ENCODE peak calls at places on chromosomes 5 and 9, in ten cellular contexts. One of them, this sample, is unnamed. For H3K4me1, the result is how much of the 10 kb centered on the place peaks cover.

GRCh38 chr5:74503-75109 is 17.4 kb upstream of the PLEKHG4B start:
- DNase-seq in spleen: no peak
- DNase-seq in GM23338: no peak
- DNase-seq in HepG2: no peak
- DNase-seq in upper lobe of left lung: no peak
- DNase-seq in breast epithelium: no peak
- DNase-seq in HCT116: no peak
- DNase-seq in transverse colon: no peak
- DNase-seq in stomach: no peak
- DNase-seq in Panc1: no peak
- DNase-seq in this sample: no peak

GRCh38 chr9:112921549-112921948 is 30.9 kb upstream of the SLC46A2 start:
- DNase-seq in GM23338: peak
- DNase-seq in stomach: no peak
- DNase-seq in transverse colon: no peak
- DNase-seq in spleen: no peak
- DNase-seq in HepG2: peak
- DNase-seq in upper lobe of left lung: no peak
- DNase-seq in Panc1: no peak
- DNase-seq in HCT116: peak
- DNase-seq in breast epithelium: no peak
- DNase-seq in this sample: no peak

GRCh38 chr5:79563247-79563590 is 49.0 kb upstream of the TENT2 start:
- DNase-seq in HCT116: no peak
- DNase-seq in Panc1: no peak
- DNase-seq in upper lobe of left lung: no peak
- DNase-seq in GM23338: no peak
- DNase-seq in breast epithelium: no peak
- DNase-seq in stomach: no peak
- DNase-seq in HepG2: no peak
- DNase-seq in spleen: no peak
- DNase-seq in transverse colon: no peak
- DNase-seq in this sample: no peak

GRCh38 chr5:79236364-79236969 is 536 bp downstream of the JMY start:
- DNase-seq in HCT116: no peak
- DNase-seq in breast epithelium: no peak
- DNase-seq in GM23338: peak
- DNase-seq in Panc1: no peak
- DNase-seq in transverse colon: no peak
- DNase-seq in spleen: no peak
- DNase-seq in stomach: no peak
- DNase-seq in HepG2: no peak
- DNase-seq in upper lobe of left lung: no peak
- DNase-seq in this sample: peak

GRCh38 chr5:39449572-39449971 is 24.8 kb upstream of the DAB2 start:
- DNase-seq in breast epithelium: no peak
- DNase-seq in GM23338: no peak
- DNase-seq in upper lobe of left lung: no peak
- DNase-seq in stomach: no peak
- DNase-seq in spleen: no peak
- DNase-seq in HepG2: no peak
- DNase-seq in Panc1: no peak
- DNase-seq in transverse colon: no peak
- DNase-seq in HCT116: no peak
- DNase-seq in this sample: no peak

GRCh38 chr5:56494300-56494704 is 261.2 kb upstream of the ANKRD55 start:
- DNase-seq in Panc1: no peak
- DNase-seq in stomach: no peak
- DNase-seq in spleen: no peak
- DNase-seq in HepG2: no peak
- DNase-seq in HCT116: no peak
- DNase-seq in transverse colon: no peak
- DNase-seq in GM23338: no peak
- DNase-seq in upper lobe of left lung: no peak
- DNase-seq in breast epithelium: no peak
- DNase-seq in this sample: no peak

GRCh38 chr5:179265529-179266290 is 79.6 kb downstream of the ADAMTS2 start:
- DNase-seq in Panc1: no peak
- DNase-seq in breast epithelium: peak
- DNase-seq in upper lobe of left lung: peak
- DNase-seq in transverse colon: peak
- DNase-seq in HCT116: no peak
- DNase-seq in GM23338: peak
- DNase-seq in HepG2: no peak
- DNase-seq in stomach: peak
- DNase-seq in spleen: peak
- DNase-seq in this sample: peak

GRCh38 chr9:5712651-5713360 is 83.9 kb downstream of the RIC1 start:
- DNase-seq in GM23338: no peak
- DNase-seq in spleen: no peak
- DNase-seq in transverse colon: no peak
- DNase-seq in Panc1: no peak
- DNase-seq in stomach: no peak
- DNase-seq in upper lobe of left lung: no peak
- DNase-seq in HepG2: peak
- DNase-seq in breast epithelium: no peak
- DNase-seq in HCT116: no peak
- DNase-seq in this sample: no peak

GRCh38 chr9:81680506-81680905 is 8.8 kb downstream of the TLE1 start:
- DNase-seq in HepG2: no peak
- DNase-seq in transverse colon: no peak
- DNase-seq in Panc1: no peak
- DNase-seq in spleen: no peak
- DNase-seq in breast epithelium: no peak
- DNase-seq in GM23338: no peak
- DNase-seq in HCT116: no peak
- DNase-seq in upper lobe of left lung: no peak
- DNase-seq in stomach: no peak
- DNase-seq in this sample: no peak

GRCh38 chr9:122807271-122807900 is 7.5 kb downstream of the OR1K1 start:
- DNase-seq in spleen: no peak
- DNase-seq in HCT116: no peak
- DNase-seq in transverse colon: no peak
- DNase-seq in Panc1: no peak
- DNase-seq in HepG2: no peak
- DNase-seq in GM23338: no peak
- DNase-seq in breast epithelium: no peak
- DNase-seq in upper lobe of left lung: no peak
- DNase-seq in stomach: no peak
- DNase-seq in this sample: no peak

GRCh38 chr5:72557576-72558336 is 50.5 kb upstream of the ZNF366 start:
- DNase-seq in spleen: no peak
- DNase-seq in stomach: no peak
- DNase-seq in breast epithelium: no peak
- DNase-seq in upper lobe of left lung: no peak
- DNase-seq in Panc1: no peak
- DNase-seq in transverse colon: no peak
- DNase-seq in HepG2: no peak
- DNase-seq in HCT116: no peak
- DNase-seq in GM23338: no peak
- DNase-seq in this sample: no peak

GRCh38 chr9:130054820-130055219 is 1.1 kb downstream of the GPR107 start:
- DNase-seq in spleen: no peak
- DNase-seq in stomach: no peak
- DNase-seq in breast epithelium: no peak
- DNase-seq in HepG2: no peak
- DNase-seq in upper lobe of left lung: no peak
- DNase-seq in transverse colon: no peak
- DNase-seq in Panc1: no peak
- DNase-seq in GM23338: no peak
- DNase-seq in HCT116: no peak
- DNase-seq in this sample: no peak

GRCh38 chr5:140243855-140244254 is 59.0 kb downstream of the PFDN1 start:
- DNase-seq in transverse colon: no peak
- DNase-seq in HCT116: no peak
- DNase-seq in stomach: peak
- DNase-seq in spleen: no peak
- DNase-seq in HepG2: no peak
- DNase-seq in GM23338: no peak
- DNase-seq in Panc1: no peak
- DNase-seq in breast epithelium: no peak
- DNase-seq in upper lobe of left lung: no peak
- DNase-seq in this sample: no peak

GRCh38 chr5:82312373-82312856 is 34.3 kb upstream of the RPS23 start:
- DNase-seq in GM23338: peak
- DNase-seq in stomach: no peak
- DNase-seq in upper lobe of left lung: peak
- DNase-seq in HCT116: peak
- DNase-seq in transverse colon: peak
- DNase-seq in Panc1: peak
- DNase-seq in breast epithelium: no peak
- DNase-seq in spleen: no peak
- DNase-seq in HepG2: peak
- DNase-seq in this sample: no peak

GRCh38 chr9:125593581-125593980 is 113.4 kb downstream of the MAPKAP1 start:
- DNase-seq in HepG2: no peak
- DNase-seq in GM23338: no peak
- DNase-seq in spleen: no peak
- DNase-seq in transverse colon: no peak
- DNase-seq in breast epithelium: no peak
- DNase-seq in Panc1: no peak
- DNase-seq in stomach: no peak
- DNase-seq in upper lobe of left lung: no peak
- DNase-seq in HCT116: no peak
- DNase-seq in this sample: no peak
- TF ChIP-seq POLR2AphosphoS5 in HepG2: no peak
- TF ChIP-seq POLR2AphosphoS5 in GM23338: no peak
- TF ChIP-seq POLR2AphosphoS5 in spleen: no peak
- TF ChIP-seq POLR2AphosphoS5 in transverse colon: no peak
- TF ChIP-seq POLR2AphosphoS5 in breast epithelium: no peak
- TF ChIP-seq POLR2AphosphoS5 in Panc1: no peak
- TF ChIP-seq POLR2AphosphoS5 in stomach: no peak
- TF ChIP-seq POLR2AphosphoS5 in upper lobe of left lung: no peak
- TF ChIP-seq POLR2AphosphoS5 in HCT116: no peak
- TF ChIP-seq POLR2AphosphoS5 in this sample: no peak

DNA sequence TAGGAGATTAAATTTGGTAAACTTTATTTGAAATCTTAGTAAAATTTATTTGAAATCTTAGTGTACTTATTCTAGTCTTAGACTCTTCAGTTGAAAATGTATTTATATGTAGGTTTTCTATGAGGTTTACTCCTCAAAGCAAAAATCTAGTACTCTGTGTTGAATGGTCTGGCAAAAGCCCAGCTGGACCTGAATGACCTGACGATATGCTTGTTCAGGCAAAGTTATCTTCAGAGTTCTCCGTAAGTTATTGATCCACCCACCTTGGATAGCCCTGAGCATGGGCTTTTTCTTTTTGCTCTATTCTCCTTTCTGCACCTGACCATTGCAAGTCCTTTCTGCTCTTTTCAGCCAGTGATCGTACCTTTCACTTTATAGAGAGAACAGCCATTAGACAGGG is 158.4 kb downstream of the MAN2A1 start:
- DNase-seq in spleen: no peak
- DNase-seq in transverse colon: no peak
- DNase-seq in Panc1: no peak
- DNase-seq in HepG2: no peak
- DNase-seq in HCT116: no peak
- DNase-seq in stomach: no peak
- DNase-seq in GM23338: no peak
- DNase-seq in breast epithelium: no peak
- DNase-seq in upper lobe of left lung: no peak
- DNase-seq in this sample: no peak
- H3K4me1 ChIP-seq in spleen: under half
- H3K4me1 ChIP-seq in transverse colon: under half
- H3K4me1 ChIP-seq in Panc1: under half
- H3K4me1 ChIP-seq in HepG2: under half
- H3K4me1 ChIP-seq in HCT116: under half
- H3K4me1 ChIP-seq in stomach: under half
- H3K4me1 ChIP-seq in GM23338: under half
- H3K4me1 ChIP-seq in breast epithelium: under half
- H3K4me1 ChIP-seq in upper lobe of left lung: under half
- H3K4me1 ChIP-seq in this sample: under half

GRCh38 chr9:127664324-127664677 is 42.5 kb upstream of the CFAP157 start:
- DNase-seq in HepG2: no peak
- DNase-seq in upper lobe of left lung: no peak
- DNase-seq in spleen: no peak
- DNase-seq in breast epithelium: no peak
- DNase-seq in stomach: no peak
- DNase-seq in Panc1: no peak
- DNase-seq in HCT116: no peak
- DNase-seq in GM23338: no peak
- DNase-seq in transverse colon: no peak
- DNase-seq in this sample: no peak

GRCh38 chr9:127667127-127667844 is 39.5 kb upstream of the CFAP157 start:
- DNase-seq in HepG2: no peak
- DNase-seq in Panc1: no peak
- DNase-seq in breast epithelium: no peak
- DNase-seq in transverse colon: no peak
- DNase-seq in GM23338: no peak
- DNase-seq in stomach: no peak
- DNase-seq in HCT116: no peak
- DNase-seq in spleen: no peak
- DNase-seq in upper lobe of left lung: no peak
- DNase-seq in this sample: no peak

GRCh38 chr9:127664678-127665507 is 41.9 kb upstream of the CFAP157 start:
- DNase-seq in breast epithelium: no peak
- DNase-seq in HepG2: peak
- DNase-seq in Panc1: no peak
- DNase-seq in transverse colon: peak
- DNase-seq in GM23338: no peak
- DNase-seq in spleen: no peak
- DNase-seq in stomach: no peak
- DNase-seq in upper lobe of left lung: no peak
- DNase-seq in HCT116: no peak
- DNase-seq in this sample: no peak

GRCh38 chr9:127662617-127663016 is 44.2 kb upstream of the CFAP157 start:
- DNase-seq in spleen: no peak
- DNase-seq in GM23338: no peak
- DNase-seq in transverse colon: no peak
- DNase-seq in upper lobe of left lung: no peak
- DNase-seq in HepG2: no peak
- DNase-seq in breast epithelium: no peak
- DNase-seq in HCT116: no peak
- DNase-seq in Panc1: no peak
- DNase-seq in stomach: no peak
- DNase-seq in this sample: no peak

DNA sequence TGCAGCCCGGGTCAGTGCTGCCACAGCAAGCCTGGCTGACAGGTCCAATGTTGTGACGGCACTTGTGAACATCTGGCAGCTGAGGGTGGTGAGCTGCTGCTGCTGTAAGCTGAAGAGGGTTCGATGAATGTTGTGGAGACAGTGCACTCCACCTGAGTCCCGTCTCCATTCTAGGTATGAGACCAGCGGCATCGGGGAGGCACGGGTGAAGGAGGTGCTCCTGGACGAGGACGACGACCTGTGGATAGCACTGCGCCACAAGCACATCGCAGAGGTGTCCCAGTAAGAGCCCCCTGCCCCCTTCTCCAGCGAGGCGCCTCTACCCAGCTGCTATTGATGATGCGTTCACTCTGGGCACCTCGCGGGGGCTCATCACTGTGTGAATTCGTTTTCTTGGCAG is 38.9 kb upstream of the CFAP157 start:
- DNase-seq in breast epithelium: no peak
- DNase-seq in upper lobe of left lung: no peak
- DNase-seq in HCT116: no peak
- DNase-seq in GM23338: no peak
- DNase-seq in HepG2: no peak
- DNase-seq in Panc1: no peak
- DNase-seq in spleen: no peak
- DNase-seq in stomach: no peak
- DNase-seq in transverse colon: no peak
- DNase-seq in this sample: no peak
- H3K27ac ChIP-seq in breast epithelium: no peak
- H3K27ac ChIP-seq in upper lobe of left lung: no peak
- H3K27ac ChIP-seq in HCT116: no peak
- H3K27ac ChIP-seq in GM23338: no peak
- H3K27ac ChIP-seq in HepG2: no peak
- H3K27ac ChIP-seq in Panc1: no peak
- H3K27ac ChIP-seq in spleen: no peak
- H3K27ac ChIP-seq in stomach: no peak
- H3K27ac ChIP-seq in transverse colon: no peak
- H3K27ac ChIP-seq in this sample: no peak

GRCh38 chr5:77881528-77881927 is 105.4 kb upstream of the TBCA start:
- DNase-seq in transverse colon: no peak
- DNase-seq in Panc1: no peak
- DNase-seq in upper lobe of left lung: no peak
- DNase-seq in HepG2: no peak
- DNase-seq in breast epithelium: no peak
- DNase-seq in stomach: no peak
- DNase-seq in HCT116: no peak
- DNase-seq in spleen: no peak
- DNase-seq in GM23338: no peak
- DNase-seq in this sample: no peak
- TF ChIP-seq POLR2AphosphoS5 in transverse colon: no peak
- TF ChIP-seq POLR2AphosphoS5 in Panc1: no peak
- TF ChIP-seq POLR2AphosphoS5 in upper lobe of left lung: no peak
- TF ChIP-seq POLR2AphosphoS5 in HepG2: no peak
- TF ChIP-seq POLR2AphosphoS5 in breast epithelium: no peak
- TF ChIP-seq POLR2AphosphoS5 in stomach: no peak
- TF ChIP-seq POLR2AphosphoS5 in HCT116: no peak
- TF ChIP-seq POLR2AphosphoS5 in spleen: no peak
- TF ChIP-seq POLR2AphosphoS5 in GM23338: no peak
- TF ChIP-seq POLR2AphosphoS5 in this sample: no peak

This sample was measured in suprapubic skin.